ENCODE peak calls at places on chromosome 6, in seven cellular contexts. One of them, this sample, is unnamed.

GRCh38 chr6:34723203-34723602 is 26.6 kb upstream of the ILRUN start:
- DNase-seq in GM06990: no peak
- DNase-seq in HFFc6: peak
- DNase-seq in keratinocyte: no peak
- DNase-seq in cardiac muscle cell: no peak
- DNase-seq in heart right ventricle: no peak
- DNase-seq in mesothelial cell of epicardium: no peak
- DNase-seq in this sample: no peak

GRCh38 chr6:156379392-156379910 is 397.7 kb upstream of the ARID1B start:
- DNase-seq in GM06990: no peak
- DNase-seq in HFFc6: no peak
- DNase-seq in keratinocyte: no peak
- DNase-seq in cardiac muscle cell: no peak
- DNase-seq in heart right ventricle: no peak
- DNase-seq in mesothelial cell of epicardium: no peak
- DNase-seq in this sample: no peak

GRCh38 chr6:42394151-42394550 is 57.6 kb downstream of the TRERF1 start:
- DNase-seq in GM06990: no peak
- DNase-seq in HFFc6: no peak
- DNase-seq in keratinocyte: no peak
- DNase-seq in cardiac muscle cell: no peak
- DNase-seq in heart right ventricle: no peak
- DNase-seq in mesothelial cell of epicardium: no peak
- DNase-seq in this sample: no peak

GRCh38 chr6:84645563-84646266 is 118.7 kb downstream of the TBX18 start:
- DNase-seq in GM06990: no peak
- DNase-seq in HFFc6: peak
- DNase-seq in keratinocyte: no peak
- DNase-seq in cardiac muscle cell: no peak
- DNase-seq in heart right ventricle: no peak
- DNase-seq in mesothelial cell of epicardium: no peak
- DNase-seq in this sample: no peak

GRCh38 chr6:41047745-41048742 is 5.0 kb upstream of the APOBEC2 start:
- DNase-seq in GM06990: no peak
- DNase-seq in HFFc6: no peak
- DNase-seq in keratinocyte: no peak
- DNase-seq in cardiac muscle cell: no peak
- DNase-seq in heart right ventricle: no peak
- DNase-seq in mesothelial cell of epicardium: no peak
- DNase-seq in this sample: no peak

GRCh38 chr6:33606642-33607041 is 14.5 kb upstream of the ITPR3 start:
- DNase-seq in GM06990: no peak
- DNase-seq in HFFc6: no peak
- DNase-seq in keratinocyte: no peak
- DNase-seq in cardiac muscle cell: no peak
- DNase-seq in heart right ventricle: no peak
- DNase-seq in mesothelial cell of epicardium: no peak
- DNase-seq in this sample: no peak

GRCh38 chr6:45681860-45682488 is 304.2 kb upstream of the SUPT3H start:
- DNase-seq in GM06990: peak
- DNase-seq in HFFc6: peak
- DNase-seq in keratinocyte: no peak
- DNase-seq in cardiac muscle cell: no peak
- DNase-seq in heart right ventricle: no peak
- DNase-seq in mesothelial cell of epicardium: no peak
- DNase-seq in this sample: no peak

GRCh38 chr6:42523158-42523814 is 40.5 kb upstream of the UBR2 start:
- DNase-seq in GM06990: no peak
- DNase-seq in HFFc6: no peak
- DNase-seq in keratinocyte: no peak
- DNase-seq in cardiac muscle cell: no peak
- DNase-seq in heart right ventricle: no peak
- DNase-seq in mesothelial cell of epicardium: no peak
- DNase-seq in this sample: no peak

GRCh38 chr6:42661540-42662153 is 60.8 kb downstream of the PRPH2 start:
- DNase-seq in GM06990: peak
- DNase-seq in HFFc6: peak
- DNase-seq in keratinocyte: peak
- DNase-seq in cardiac muscle cell: peak
- DNase-seq in heart right ventricle: peak
- DNase-seq in mesothelial cell of epicardium: peak
- DNase-seq in this sample: peak

GRCh38 chr6:31350973-31351733 is 5.8 kb downstream of the HLA-B start:
- DNase-seq in GM06990: peak
- DNase-seq in HFFc6: no peak
- DNase-seq in keratinocyte: no peak
- DNase-seq in cardiac muscle cell: no peak
- DNase-seq in heart right ventricle: no peak
- DNase-seq in mesothelial cell of epicardium: no peak
- DNase-seq in this sample: no peak

GRCh38 chr6:141077355-141078333 is 1055.1 kb upstream of the GJE1 start:
- DNase-seq in GM06990: no peak
- DNase-seq in HFFc6: no peak
- DNase-seq in keratinocyte: no peak
- DNase-seq in cardiac muscle cell: peak
- DNase-seq in heart right ventricle: no peak
- DNase-seq in mesothelial cell of epicardium: no peak
- DNase-seq in this sample: peak

GRCh38 chr6:119034827-119035458 is 43.5 kb downstream of the FAM184A start:
- DNase-seq in GM06990: no peak
- DNase-seq in HFFc6: no peak
- DNase-seq in keratinocyte: no peak
- DNase-seq in cardiac muscle cell: peak
- DNase-seq in heart right ventricle: no peak
- DNase-seq in mesothelial cell of epicardium: no peak
- DNase-seq in this sample: no peak

GRCh38 chr6:21666788-21667681 is 73.5 kb downstream of the SOX4 start:
- DNase-seq in GM06990: peak
- DNase-seq in HFFc6: no peak
- DNase-seq in keratinocyte: no peak
- DNase-seq in cardiac muscle cell: no peak
- DNase-seq in heart right ventricle: no peak
- DNase-seq in mesothelial cell of epicardium: no peak
- DNase-seq in this sample: peak

GRCh38 chr6:42340516-42340915 is 111.2 kb downstream of the TRERF1 start:
- DNase-seq in GM06990: no peak
- DNase-seq in HFFc6: no peak
- DNase-seq in keratinocyte: no peak
- DNase-seq in cardiac muscle cell: no peak
- DNase-seq in heart right ventricle: no peak
- DNase-seq in mesothelial cell of epicardium: no peak
- DNase-seq in this sample: no peak

GRCh38 chr6:96391776-96392175 is 129.8 kb upstream of the UFL1 start:
- DNase-seq in GM06990: no peak
- DNase-seq in HFFc6: no peak
- DNase-seq in keratinocyte: no peak
- DNase-seq in cardiac muscle cell: peak
- DNase-seq in heart right ventricle: no peak
- DNase-seq in mesothelial cell of epicardium: no peak
- DNase-seq in this sample: peak

GRCh38 chr6:41344865-41345264 is 9.5 kb downstream of the NCR2 start:
- DNase-seq in GM06990: peak
- DNase-seq in HFFc6: no peak
- DNase-seq in keratinocyte: no peak
- DNase-seq in cardiac muscle cell: no peak
- DNase-seq in heart right ventricle: no peak
- DNase-seq in mesothelial cell of epicardium: no peak
- DNase-seq in this sample: no peak

GRCh38 chr6:144094731-144095133 is 641 bp downstream of the SF3B5 start:
- DNase-seq in GM06990: no peak
- DNase-seq in HFFc6: no peak
- DNase-seq in keratinocyte: no peak
- DNase-seq in cardiac muscle cell: no peak
- DNase-seq in heart right ventricle: no peak
- DNase-seq in mesothelial cell of epicardium: no peak
- DNase-seq in this sample: no peak

GRCh38 chr6:149896491-149896890 is 1.4 kb downstream of the RAET1E start:
- DNase-seq in GM06990: no peak
- DNase-seq in HFFc6: peak
- DNase-seq in keratinocyte: no peak
- DNase-seq in cardiac muscle cell: no peak
- DNase-seq in heart right ventricle: no peak
- DNase-seq in mesothelial cell of epicardium: no peak
- DNase-seq in this sample: no peak

GRCh38 chr6:169038691-169039090 is 215.0 kb downstream of the THBS2 start:
- DNase-seq in GM06990: no peak
- DNase-seq in HFFc6: no peak
- DNase-seq in keratinocyte: no peak
- DNase-seq in cardiac muscle cell: no peak
- DNase-seq in heart right ventricle: no peak
- DNase-seq in mesothelial cell of epicardium: no peak
- DNase-seq in this sample: no peak

GRCh38 chr6:116059713-116060571 is 749 bp downstream of the FRK start:
- DNase-seq in GM06990: peak
- DNase-seq in HFFc6: no peak
- DNase-seq in keratinocyte: no peak
- DNase-seq in cardiac muscle cell: no peak
- DNase-seq in heart right ventricle: no peak
- DNase-seq in mesothelial cell of epicardium: no peak
- DNase-seq in this sample: no peak

GRCh38 chr6:11243861-11244260 is 11.4 kb upstream of the NEDD9 start:
- DNase-seq in GM06990: no peak
- DNase-seq in HFFc6: no peak
- DNase-seq in keratinocyte: no peak
- DNase-seq in cardiac muscle cell: no peak
- DNase-seq in heart right ventricle: no peak
- DNase-seq in mesothelial cell of epicardium: no peak
- DNase-seq in this sample: no peak

GRCh38 chr6:168681748-168682147 is 240.8 kb downstream of the SMOC2 start:
- DNase-seq in GM06990: no peak
- DNase-seq in HFFc6: no peak
- DNase-seq in keratinocyte: no peak
- DNase-seq in cardiac muscle cell: no peak
- DNase-seq in heart right ventricle: no peak
- DNase-seq in mesothelial cell of epicardium: no peak
- DNase-seq in this sample: no peak

GRCh38 chr6:21500314-21500713 is 93.2 kb upstream of the SOX4 start:
- DNase-seq in GM06990: no peak
- DNase-seq in HFFc6: no peak
- DNase-seq in keratinocyte: no peak
- DNase-seq in cardiac muscle cell: no peak
- DNase-seq in heart right ventricle: no peak
- DNase-seq in mesothelial cell of epicardium: no peak
- DNase-seq in this sample: no peak

GRCh38 chr6:31366693-31367470 is 9.9 kb upstream of the HLA-B start:
- DNase-seq in GM06990: peak
- DNase-seq in HFFc6: peak
- DNase-seq in keratinocyte: peak
- DNase-seq in cardiac muscle cell: peak
- DNase-seq in heart right ventricle: peak
- DNase-seq in mesothelial cell of epicardium: peak
- DNase-seq in this sample: peak

GRCh38 chr6:118333772-118334171 is 214.3 kb upstream of the PLN start:
- DNase-seq in GM06990: no peak
- DNase-seq in HFFc6: no peak
- DNase-seq in keratinocyte: no peak
- DNase-seq in cardiac muscle cell: no peak
- DNase-seq in heart right ventricle: no peak
- DNase-seq in mesothelial cell of epicardium: no peak
- DNase-seq in this sample: no peak

GRCh38 chr6:17493286-17493685 is 99.9 kb downstream of the CAP2 start:
- DNase-seq in GM06990: no peak
- DNase-seq in HFFc6: peak
- DNase-seq in keratinocyte: no peak
- DNase-seq in cardiac muscle cell: no peak
- DNase-seq in heart right ventricle: no peak
- DNase-seq in mesothelial cell of epicardium: no peak
- DNase-seq in this sample: no peak

GRCh38 chr6:27374824-27375612 is 13.5 kb upstream of the ZNF391 start:
- DNase-seq in GM06990: peak
- DNase-seq in HFFc6: peak
- DNase-seq in keratinocyte: peak
- DNase-seq in cardiac muscle cell: peak
- DNase-seq in heart right ventricle: peak
- DNase-seq in mesothelial cell of epicardium: peak
- DNase-seq in this sample: peak

GRCh38 chr6:148528292-148528691 is 185.7 kb downstream of the SASH1 start:
- DNase-seq in GM06990: no peak
- DNase-seq in HFFc6: no peak
- DNase-seq in keratinocyte: no peak
- DNase-seq in cardiac muscle cell: no peak
- DNase-seq in heart right ventricle: no peak
- DNase-seq in mesothelial cell of epicardium: no peak
- DNase-seq in this sample: no peak
- TF ChIP-seq CTCF in GM06990: no peak
- TF ChIP-seq CTCF in HFFc6: peak
- TF ChIP-seq CTCF in keratinocyte: no peak
- TF ChIP-seq CTCF in cardiac muscle cell: no peak
- TF ChIP-seq CTCF in heart right ventricle: no peak
- TF ChIP-seq CTCF in mesothelial cell of epicardium: no peak
- TF ChIP-seq CTCF in this sample: peak

GRCh38 chr6:73942581-73942980 is 246.6 kb downstream of the CD109 start:
- DNase-seq in GM06990: no peak
- DNase-seq in HFFc6: peak
- DNase-seq in keratinocyte: peak
- DNase-seq in cardiac muscle cell: no peak
- DNase-seq in heart right ventricle: no peak
- DNase-seq in mesothelial cell of epicardium: no peak
- DNase-seq in this sample: no peak
- TF ChIP-seq CTCF in GM06990: peak
- TF ChIP-seq CTCF in HFFc6: peak
- TF ChIP-seq CTCF in keratinocyte: peak
- TF ChIP-seq CTCF in cardiac muscle cell: no peak
- TF ChIP-seq CTCF in heart right ventricle: no peak
- TF ChIP-seq CTCF in mesothelial cell of epicardium: no peak
- TF ChIP-seq CTCF in this sample: no peak

DNA sequence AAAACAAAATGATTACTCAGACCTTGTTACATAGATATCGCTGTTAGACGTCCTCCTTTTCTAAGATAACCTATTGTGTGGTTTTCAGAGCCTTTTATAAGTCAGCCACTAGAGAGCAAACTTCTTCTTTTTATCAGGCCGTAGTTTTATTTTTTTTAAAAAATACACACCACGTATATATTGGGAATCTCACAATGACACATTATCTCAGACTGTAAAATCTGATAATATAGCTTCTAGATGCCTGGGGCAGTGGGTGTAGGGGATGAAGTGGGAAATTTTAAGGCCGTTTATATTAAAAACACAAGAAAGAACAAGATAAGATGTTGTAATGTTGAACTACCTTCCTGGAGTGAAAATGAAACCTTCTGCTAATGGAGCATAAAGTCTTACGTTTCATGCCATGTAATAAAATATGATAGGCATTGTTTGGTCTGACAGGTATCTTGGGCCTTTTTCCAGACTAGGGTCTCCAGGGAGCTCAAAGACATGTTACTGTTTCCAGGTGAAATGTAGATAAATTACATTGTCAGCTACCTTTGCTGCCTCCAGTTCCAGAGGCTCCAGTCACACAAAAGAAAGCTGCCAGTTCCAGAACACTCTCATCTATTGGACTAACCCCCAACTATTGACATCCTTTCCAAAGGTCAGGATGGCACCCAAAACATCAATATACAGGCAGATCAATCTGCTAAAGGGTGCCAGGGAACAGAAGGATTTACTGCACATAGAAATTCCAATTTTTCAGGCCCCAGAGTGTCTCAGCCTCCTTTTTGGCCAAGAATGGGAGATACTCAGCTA is 130.2 kb upstream of the AKIRIN2 start:
- DNase-seq in GM06990: peak
- DNase-seq in HFFc6: peak
- DNase-seq in keratinocyte: no peak
- DNase-seq in cardiac muscle cell: no peak
- DNase-seq in heart right ventricle: no peak
- DNase-seq in mesothelial cell of epicardium: no peak
- DNase-seq in this sample: no peak
- TF ChIP-seq CTCF in GM06990: peak
- TF ChIP-seq CTCF in HFFc6: peak
- TF ChIP-seq CTCF in keratinocyte: peak
- TF ChIP-seq CTCF in cardiac muscle cell: peak
- TF ChIP-seq CTCF in heart right ventricle: peak
- TF ChIP-seq CTCF in mesothelial cell of epicardium: no peak
- TF ChIP-seq CTCF in this sample: peak

GRCh38 chr6:3068329-3069223 is at the start of gene RIPK1:
- DNase-seq in GM06990: peak
- DNase-seq in HFFc6: peak
- DNase-seq in keratinocyte: no peak
- DNase-seq in cardiac muscle cell: peak
- DNase-seq in heart right ventricle: peak
- DNase-seq in mesothelial cell of epicardium: peak
- DNase-seq in this sample: peak
- TF ChIP-seq CTCF in GM06990: peak
- TF ChIP-seq CTCF in HFFc6: peak
- TF ChIP-seq CTCF in keratinocyte: peak
- TF ChIP-seq CTCF in cardiac muscle cell: peak
- TF ChIP-seq CTCF in heart right ventricle: peak
- TF ChIP-seq CTCF in mesothelial cell of epicardium: no peak
- TF ChIP-seq CTCF in this sample: peak